ENCODE peak calls at places on chromosome 10, in four cellular contexts. K, F, Y and J are unnamed samples.

GRCh38 chr10:117365612-117366011 is 9.6 kb downstream of the PDZD8 start:
- DNase-seq in K (no peak), F (no peak), Y (no peak), J (no peak)

GRCh38 chr10:43350139-43350538 is 21.3 kb upstream of the FXYD4 start:
- DNase-seq in K (no peak), F (no peak), Y (peak), J (no peak)

GRCh38 chr10:122181901-122182799 is 88.9 kb upstream of the BTBD16 start:
- DNase-seq in K (no peak), F (no peak), Y (no peak), J (no peak)

GRCh38 chr10:119859422-119860258 is 13.0 kb downstream of the MCMBP start:
- DNase-seq in K (peak), F (no peak), Y (peak), J (peak)

GRCh38 chr10:132461683-132462231 is 64.8 kb downstream of the PWWP2B start:
- DNase-seq in K (no peak), F (no peak), Y (no peak), J (no peak)

GRCh38 chr10:4686644-4686996 is 139.4 kb upstream of the AKR1E2 start:
- DNase-seq in K (peak), F (no peak), Y (no peak), J (peak)

GRCh38 chr10:5669609-5670008 is 3.2 kb upstream of the ASB13 start:
- DNase-seq in K (no peak), F (no peak), Y (no peak), J (no peak)

GRCh38 chr10:88120599-88121333 is 257.3 kb downstream of the PTEN start:
- DNase-seq in K (no peak), F (no peak), Y (no peak), J (no peak)

GRCh38 chr10:98030093-98030821 is at the start of gene CRTAC1:
- DNase-seq in K (no peak), F (no peak), Y (peak), J (peak)

GRCh38 chr10:5442056-5442989 is 30.0 kb downstream of the NET1 start:
- DNase-seq in K (peak), F (no peak), Y (peak), J (peak)

GRCh38 chr10:77027141-77027540 is 610.5 kb downstream of the KCNMA1 start:
- DNase-seq in K (no peak), F (no peak), Y (no peak), J (no peak)

GRCh38 chr10:132677905-132678298 is 108.0 kb downstream of the NKX6-2 start:
- DNase-seq in K (no peak), F (no peak), Y (no peak), J (no peak)

GRCh38 chr10:110007171-110007700 is 548 bp upstream of the ADD3 start:
- DNase-seq in K (no peak), F (no peak), Y (no peak), J (peak)

GRCh38 chr10:52030051-52030867 is 283.8 kb upstream of the DKK1 start:
- DNase-seq in K (no peak), F (no peak), Y (no peak), J (no peak)

GRCh38 chr10:3099291-3100092 is 32.1 kb downstream of the PFKP start:
- DNase-seq in K (peak), F (no peak), Y (no peak), J (no peak)

GRCh38 chr10:133559216-133559615 is 6.2 kb downstream of the SYCE1 start:
- DNase-seq in K (no peak), F (no peak), Y (no peak), J (no peak)

GRCh38 chr10:123149162-123149567 is 1.2 kb downstream of the HMX2 start:
- DNase-seq in K (no peak), F (no peak), Y (peak), J (no peak)

GRCh38 chr10:30432631-30433285 is 1.2 kb upstream of the MAP3K8 start:
- DNase-seq in K (no peak), F (no peak), Y (no peak), J (peak)

GRCh38 chr10:109430844-109431243 is 492.5 kb downstream of the XPNPEP1 start:
- DNase-seq in K (no peak), F (no peak), Y (no peak), J (no peak)

DNA sequence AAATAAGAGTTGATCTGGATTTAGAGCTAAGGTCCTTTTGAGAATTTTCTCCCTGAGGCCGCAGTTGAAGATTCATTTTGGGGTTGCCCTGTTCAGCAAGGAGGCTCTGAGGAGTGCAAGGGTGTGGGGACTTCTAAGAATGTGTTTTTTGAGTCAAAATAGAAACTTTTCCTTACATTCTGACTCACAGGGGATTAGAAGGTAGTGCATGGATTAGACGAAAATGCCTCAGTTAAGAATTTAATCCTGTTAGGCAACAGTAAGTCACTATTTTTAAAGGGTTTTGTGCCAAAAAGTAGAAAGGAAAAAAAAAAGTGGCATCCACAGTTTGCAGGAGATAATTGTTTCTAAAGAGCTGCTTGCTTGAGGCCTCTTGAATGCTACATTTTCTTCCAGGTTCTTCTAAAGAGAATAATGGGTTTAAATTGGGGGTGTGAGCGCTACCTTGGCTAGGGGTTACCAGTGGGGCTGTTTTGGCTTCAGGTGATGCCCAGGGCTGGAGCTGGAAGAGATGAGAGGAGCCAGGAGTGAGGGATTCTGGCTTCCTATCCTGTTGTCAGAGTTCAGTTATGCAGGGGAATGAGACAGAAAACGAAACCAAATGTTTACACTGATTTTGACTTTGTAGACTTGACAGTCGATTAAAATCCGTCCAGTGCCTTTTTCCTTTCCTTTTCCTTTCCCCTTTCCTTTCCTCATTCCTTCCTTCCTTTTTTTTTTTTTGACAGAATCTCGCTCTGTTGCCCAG is 52.9 kb downstream of the BAMBI start:
- DNase-seq in K (no peak), F (no peak), Y (no peak), J (no peak)
- TF ChIP-seq USF2 in K (no peak), F (no peak), Y (no peak), J (no peak)

GRCh38 chr10:28754930-28755718 is 77.8 kb downstream of the BAMBI start:
- DNase-seq in K (no peak), F (no peak), Y (no peak), J (peak)
- TF ChIP-seq PBX3 in K (no peak), F (no peak), Y (no peak), J (no peak)

GRCh38 chr10:93756128-93756517 is 1.6 kb upstream of the LGI1 start:
- DNase-seq in K (no peak), F (no peak), Y (no peak), J (no peak)

GRCh38 chr10:93757766-93758509 is at the start of gene LGI1:
- DNase-seq in K (no peak), F (no peak), Y (peak), J (no peak)

GRCh38 chr10:93755443-93756127 is 2.2 kb upstream of the LGI1 start:
- DNase-seq in K (no peak), F (no peak), Y (no peak), J (no peak)

GRCh38 chr10:93758510-93758885 is 762 bp downstream of the LGI1 start:
- DNase-seq in K (no peak), F (no peak), Y (no peak), J (no peak)

DNA sequence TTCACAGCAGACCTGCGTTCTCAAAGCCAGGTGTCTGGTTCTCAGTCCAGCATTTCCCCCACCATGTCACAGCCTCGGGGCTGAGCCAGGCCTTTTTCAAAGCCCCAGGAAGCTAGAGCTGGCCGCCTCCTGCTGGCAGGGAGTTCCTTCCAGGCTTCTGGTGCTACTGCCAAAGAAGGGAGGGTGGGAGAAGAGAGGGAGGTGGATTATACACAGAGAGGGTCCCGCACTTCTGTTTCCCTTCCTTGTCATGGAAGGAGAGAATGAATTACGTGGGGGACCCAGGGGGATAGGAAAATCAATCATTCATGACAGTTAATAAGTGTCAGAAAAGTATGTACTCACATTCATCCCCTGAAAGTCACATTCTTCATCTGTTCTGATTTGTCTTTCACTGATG is 600 bp upstream of the LGI1 start:
- DNase-seq in K (no peak), F (no peak), Y (no peak), J (no peak)
- TF ChIP-seq USF2 in K (no peak), F (no peak), Y (no peak), J (no peak)

GRCh38 chr10:18450298-18450697 is 201.1 kb downstream of the NSUN6 start:
- DNase-seq in K (no peak), F (no peak), Y (no peak), J (no peak)

GRCh38 chr10:18449631-18450030 is 201.8 kb downstream of the NSUN6 start:
- DNase-seq in K (no peak), F (no peak), Y (no peak), J (no peak)

GRCh38 chr10:18446205-18446604 is 205.2 kb downstream of the NSUN6 start:
- DNase-seq in K (no peak), F (no peak), Y (no peak), J (no peak)
- TF ChIP-seq PBX3 in K (no peak), F (no peak), Y (no peak), J (no peak)